ENCODE peak calls at places on chromosome 19, in six cellular contexts. L is RWPE1, B is T-helper 17 cell, N is naive B cell, Z is MV-4-11, Q is AG04449. P is an unnamed sample.

GRCh38 chr19:558770-559439 is 13.5 kb upstream of the BSG start:
- DNase-seq in L (no peak), B (no peak), N (no peak), Z (no peak), Q (no peak), P (no peak)

GRCh38 chr19:51689751-51690358 is 3.3 kb upstream of the SPACA6 start:
- DNase-seq in L (no peak), B (no peak), N (no peak), Z (no peak), Q (no peak), P (no peak)

GRCh38 chr19:55258476-55258827 is 365 bp downstream of the PPP6R1 start:
- DNase-seq in L (no peak), B (peak; percentile 58), N (no peak), Z (no peak), Q (no peak), P (no peak)

GRCh38 chr19:8571006-8571411 is 6.2 kb downstream of the MYO1F start:
- DNase-seq in L (no peak), B (peak; percentile 17), N (no peak), Z (peak; percentile 96), Q (no peak), P (peak; percentile 87)

GRCh38 chr19:19387108-19387507 is 18.4 kb upstream of the GATAD2A start:
- DNase-seq in L (no peak), B (no peak), N (no peak), Z (no peak), Q (no peak), P (no peak)

GRCh38 chr19:5865772-5866171 is 4.6 kb downstream of the FUT5 start:
- DNase-seq in L (no peak), B (no peak), N (no peak), Z (no peak), Q (no peak), P (no peak)

GRCh38 chr19:45613926-45614725 is 12.1 kb upstream of the GPR4 start:
- DNase-seq in L (peak; percentile 98), B (no peak), N (no peak), Z (peak; percentile 93), Q (peak; percentile 74), P (peak; percentile 95)

GRCh38 chr19:23996549-23996948 is 81.9 kb downstream of the ZNF726 start:
- DNase-seq in L (no peak), B (no peak), N (no peak), Z (no peak), Q (no peak), P (no peak)

GRCh38 chr19:10565028-10565566 is 713 bp downstream of the KRI1 start:
- DNase-seq in L (peak; percentile 66), B (no peak), N (peak; percentile 60), Z (peak; percentile 73), Q (no peak), P (no peak)

GRCh38 chr19:2602391-2603181 is 99.9 kb downstream of the GNG7 start:
- DNase-seq in L (peak; percentile 41), B (no peak), N (no peak), Z (no peak), Q (peak; percentile 93), P (peak; percentile 59)

GRCh38 chr19:35740108-35740422 is 2.2 kb downstream of the IGFLR1 start:
- DNase-seq in L (no peak), B (no peak), N (no peak), Z (no peak), Q (no peak), P (no peak)

GRCh38 chr19:12580180-12580694 is 29.0 kb upstream of the ZNF564 start:
- DNase-seq in L (peak; percentile 58), B (no peak), N (no peak), Z (no peak), Q (peak; percentile 59), P (no peak)

GRCh38 chr19:28727133-28727834 is 485.7 kb downstream of the UQCRFS1 start:
- DNase-seq in L (peak; percentile 2), B (no peak), N (no peak), Z (no peak), Q (no peak), P (no peak)

GRCh38 chr19:38684078-38684861 is 36.8 kb downstream of the ACTN4 start:
- DNase-seq in L (peak; percentile 96), B (no peak), N (no peak), Z (peak; percentile 93), Q (no peak), P (peak; percentile 95)

GRCh38 chr19:14718522-14719113 is 28.8 kb downstream of the ZNF333 start:
- DNase-seq in L (no peak), B (no peak), N (no peak), Z (no peak), Q (no peak), P (no peak)

GRCh38 chr19:4115050-4115817 is 8.7 kb downstream of the MAP2K2 start:
- DNase-seq in L (no peak), B (no peak), N (peak; percentile 54), Z (peak; percentile 80), Q (no peak), P (no peak)